ENCODE peak calls at places on chromosomes 16 and 17, in five cellular contexts. One of them, this sample, is unnamed.
A peak's percentile ranks its signal among the peaks of the same experiment; 100 is the strongest.

GRCh38 chr16:3542153-3542550 is 35.1 kb downstream of the NLRC3 start:
- DNase-seq in sigmoid colon: no peak
- DNase-seq in foreskin fibroblast: no peak
- DNase-seq in AG09309: no peak
- DNase-seq in lower lobe of right lung: no peak
- DNase-seq in this sample: no peak

GRCh38 chr17:62871291-62871690 is 63.2 kb upstream of the MARCHF10 start:
- DNase-seq in sigmoid colon: no peak
- DNase-seq in foreskin fibroblast: no peak
- DNase-seq in AG09309: no peak
- DNase-seq in lower lobe of right lung: no peak
- DNase-seq in this sample: peak; percentile 1

GRCh38 chr16:84459517-84459894 is 45.0 kb downstream of the MEAK7 start:
- DNase-seq in sigmoid colon: no peak
- DNase-seq in foreskin fibroblast: no peak
- DNase-seq in AG09309: no peak
- DNase-seq in lower lobe of right lung: no peak
- DNase-seq in this sample: no peak

GRCh38 chr17:40490289-40490853 is 11.1 kb downstream of the TNS4 start:
- DNase-seq in sigmoid colon: peak; percentile 97
- DNase-seq in foreskin fibroblast: peak; percentile 69
- DNase-seq in AG09309: peak; percentile 63
- DNase-seq in lower lobe of right lung: no peak
- DNase-seq in this sample: no peak

GRCh38 chr17:1043601-1044251 is 46.8 kb downstream of the TIMM22 start:
- DNase-seq in sigmoid colon: peak; percentile 81
- DNase-seq in foreskin fibroblast: no peak
- DNase-seq in AG09309: no peak
- DNase-seq in lower lobe of right lung: peak; percentile 47
- DNase-seq in this sample: peak; percentile 93

GRCh38 chr16:77991701-77992100 is 30.6 kb upstream of the CLEC3A start:
- DNase-seq in sigmoid colon: no peak
- DNase-seq in foreskin fibroblast: no peak
- DNase-seq in AG09309: no peak
- DNase-seq in lower lobe of right lung: no peak
- DNase-seq in this sample: no peak

GRCh38 chr17:48484256-48484655 is 46.6 kb downstream of the HOXB1 start:
- DNase-seq in sigmoid colon: no peak
- DNase-seq in foreskin fibroblast: peak; percentile 56
- DNase-seq in AG09309: no peak
- DNase-seq in lower lobe of right lung: no peak
- DNase-seq in this sample: no peak

GRCh38 chr16:87701505-87701921 is 64.3 kb downstream of the KLHDC4 start:
- DNase-seq in sigmoid colon: no peak
- DNase-seq in foreskin fibroblast: no peak
- DNase-seq in AG09309: no peak
- DNase-seq in lower lobe of right lung: no peak
- DNase-seq in this sample: no peak

GRCh38 chr16:48499822-48500440 is 110.0 kb downstream of the N4BP1 start:
- DNase-seq in sigmoid colon: peak; percentile 86
- DNase-seq in foreskin fibroblast: peak; percentile 63
- DNase-seq in AG09309: peak; percentile 80
- DNase-seq in lower lobe of right lung: no peak
- DNase-seq in this sample: no peak

GRCh38 chr16:14300631-14301149 is 229.6 kb downstream of the MRTFB start:
- DNase-seq in sigmoid colon: peak; percentile 92
- DNase-seq in foreskin fibroblast: peak; percentile 81
- DNase-seq in AG09309: peak; percentile 68
- DNase-seq in lower lobe of right lung: peak; percentile 65
- DNase-seq in this sample: peak; percentile 87

GRCh38 chr16:77585379-77585778 is 136.9 kb upstream of the NUDT7 start:
- DNase-seq in sigmoid colon: no peak
- DNase-seq in foreskin fibroblast: no peak
- DNase-seq in AG09309: no peak
- DNase-seq in lower lobe of right lung: no peak
- DNase-seq in this sample: no peak

DNA sequence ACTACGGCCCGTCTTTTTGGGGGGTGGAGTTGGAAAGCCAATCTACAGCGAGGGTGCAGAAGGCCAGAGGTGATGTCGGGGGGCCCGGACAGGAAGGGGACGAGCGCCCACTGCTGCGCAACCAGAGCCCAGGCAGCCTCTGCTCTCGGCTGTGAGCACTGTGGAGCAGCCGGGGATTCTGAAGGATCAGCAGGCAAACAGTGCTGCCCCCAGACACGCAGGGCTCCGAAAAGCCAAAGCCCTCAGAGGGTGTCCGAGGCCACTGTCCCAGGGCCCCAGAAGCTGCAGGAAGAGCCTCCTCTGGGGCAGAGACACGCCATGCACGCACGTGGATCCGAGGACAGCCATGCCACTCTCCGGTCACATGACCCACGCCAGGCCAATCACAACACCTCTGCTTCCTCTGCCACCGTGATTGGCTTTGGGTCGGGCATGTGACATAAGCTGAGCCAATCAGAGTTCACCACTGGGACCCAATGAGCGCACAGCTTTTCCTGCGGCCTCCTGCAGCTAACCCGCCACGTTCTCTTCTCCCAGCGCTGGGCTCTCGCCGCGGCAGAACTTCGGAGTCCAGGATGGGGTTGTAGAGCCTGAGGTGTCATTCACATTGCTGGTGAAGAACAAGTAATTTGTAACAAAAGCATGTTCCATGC is 40.7 kb downstream of the ACTG1 start:
- DNase-seq in sigmoid colon: peak; percentile 97
- DNase-seq in foreskin fibroblast: peak; percentile 95
- DNase-seq in AG09309: peak; percentile 74
- DNase-seq in lower lobe of right lung: no peak
- DNase-seq in this sample: no peak
- TF ChIP-seq CTCF in sigmoid colon: peak; percentile 51
- TF ChIP-seq CTCF in foreskin fibroblast: peak; percentile 61
- TF ChIP-seq CTCF in AG09309: peak; percentile 79
- TF ChIP-seq CTCF in lower lobe of right lung: no peak
- TF ChIP-seq CTCF in this sample: no peak

DNA sequence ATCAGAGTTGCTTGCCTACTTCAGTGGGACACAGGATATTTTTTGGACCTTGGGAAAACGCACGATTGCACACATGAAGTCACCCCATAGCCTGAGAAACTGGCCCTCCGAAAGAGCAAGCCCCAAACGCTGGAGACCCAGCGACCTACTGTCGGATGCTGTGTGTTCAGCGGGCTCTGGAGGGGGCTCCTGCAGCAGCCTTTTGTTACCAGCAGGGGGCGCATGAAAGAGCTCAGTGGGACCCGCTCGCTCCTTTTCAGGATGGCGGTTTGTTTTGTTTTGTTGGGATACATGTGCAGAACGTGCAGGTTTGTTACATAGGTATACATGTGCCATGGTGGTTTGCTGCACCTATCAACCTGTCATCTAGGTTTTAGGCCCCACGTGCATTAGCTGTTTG is 28.4 kb downstream of the MYH3 start:
- DNase-seq in sigmoid colon: no peak
- DNase-seq in foreskin fibroblast: no peak
- DNase-seq in AG09309: no peak
- DNase-seq in lower lobe of right lung: no peak
- DNase-seq in this sample: no peak
- TF ChIP-seq CTCF in sigmoid colon: no peak
- TF ChIP-seq CTCF in foreskin fibroblast: peak; percentile 21
- TF ChIP-seq CTCF in AG09309: peak; percentile 42
- TF ChIP-seq CTCF in lower lobe of right lung: peak; percentile 35
- TF ChIP-seq CTCF in this sample: no peak

GRCh38 chr17:38579934-38580333 is 25.8 kb downstream of the SRCIN1 start:
- DNase-seq in sigmoid colon: no peak
- DNase-seq in foreskin fibroblast: peak; percentile 13
- DNase-seq in AG09309: no peak
- DNase-seq in lower lobe of right lung: peak; percentile 67
- DNase-seq in this sample: no peak
- TF ChIP-seq CTCF in sigmoid colon: no peak
- TF ChIP-seq CTCF in foreskin fibroblast: no peak
- TF ChIP-seq CTCF in AG09309: peak; percentile 5
- TF ChIP-seq CTCF in lower lobe of right lung: no peak
- TF ChIP-seq CTCF in this sample: no peak

GRCh38 chr17:78990349-78991016 is 10.8 kb upstream of the LGALS3BP start:
- DNase-seq in sigmoid colon: peak; percentile 63
- DNase-seq in foreskin fibroblast: no peak
- DNase-seq in AG09309: no peak
- DNase-seq in lower lobe of right lung: peak; percentile 37
- DNase-seq in this sample: no peak

GRCh38 chr17:78988152-78988551 is 8.4 kb upstream of the LGALS3BP start:
- DNase-seq in sigmoid colon: no peak
- DNase-seq in foreskin fibroblast: no peak
- DNase-seq in AG09309: no peak
- DNase-seq in lower lobe of right lung: no peak
- DNase-seq in this sample: no peak

GRCh38 chr17:78981010-78981888 is 1.5 kb upstream of the LGALS3BP start:
- DNase-seq in sigmoid colon: no peak
- DNase-seq in foreskin fibroblast: no peak
- DNase-seq in AG09309: no peak
- DNase-seq in lower lobe of right lung: no peak
- DNase-seq in this sample: no peak

GRCh38 chr17:78985395-78985794 is 5.7 kb upstream of the LGALS3BP start:
- DNase-seq in sigmoid colon: no peak
- DNase-seq in foreskin fibroblast: no peak
- DNase-seq in AG09309: no peak
- DNase-seq in lower lobe of right lung: no peak
- DNase-seq in this sample: no peak

DNA sequence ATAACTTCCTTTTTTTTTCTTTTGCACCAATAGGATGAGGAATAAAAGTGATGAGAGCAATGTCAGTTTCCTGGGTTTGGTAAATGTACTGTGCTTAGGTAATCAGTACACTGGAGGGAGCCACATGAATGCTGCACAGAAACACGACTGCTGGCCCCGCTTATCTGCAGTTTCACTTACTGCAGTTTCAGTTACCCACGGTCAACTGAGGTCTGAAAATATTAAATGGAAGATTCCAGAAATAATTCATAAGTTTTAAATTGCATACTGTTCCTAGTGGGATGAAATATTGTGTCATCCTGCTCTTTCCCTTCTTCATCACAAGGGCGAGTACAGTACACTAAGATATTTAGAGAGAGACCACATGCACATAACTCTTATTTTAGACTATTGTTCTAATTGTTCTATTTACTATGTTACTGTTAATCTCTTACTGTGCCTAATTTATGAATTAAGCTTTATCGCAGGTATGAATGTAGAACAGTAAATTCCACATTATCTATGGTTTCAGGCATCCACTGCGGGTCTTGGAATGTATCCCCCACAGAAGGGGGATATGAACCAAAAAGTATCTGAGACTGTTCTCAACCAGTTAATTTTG is 6.4 kb upstream of the LGALS3BP start:
- DNase-seq in sigmoid colon: no peak
- DNase-seq in foreskin fibroblast: no peak
- DNase-seq in AG09309: no peak
- DNase-seq in lower lobe of right lung: no peak
- DNase-seq in this sample: no peak
- TF ChIP-seq CTCF in sigmoid colon: peak; percentile 27
- TF ChIP-seq CTCF in foreskin fibroblast: peak; percentile 2
- TF ChIP-seq CTCF in AG09309: peak; percentile 34
- TF ChIP-seq CTCF in lower lobe of right lung: peak; percentile 37
- TF ChIP-seq CTCF in this sample: no peak

DNA sequence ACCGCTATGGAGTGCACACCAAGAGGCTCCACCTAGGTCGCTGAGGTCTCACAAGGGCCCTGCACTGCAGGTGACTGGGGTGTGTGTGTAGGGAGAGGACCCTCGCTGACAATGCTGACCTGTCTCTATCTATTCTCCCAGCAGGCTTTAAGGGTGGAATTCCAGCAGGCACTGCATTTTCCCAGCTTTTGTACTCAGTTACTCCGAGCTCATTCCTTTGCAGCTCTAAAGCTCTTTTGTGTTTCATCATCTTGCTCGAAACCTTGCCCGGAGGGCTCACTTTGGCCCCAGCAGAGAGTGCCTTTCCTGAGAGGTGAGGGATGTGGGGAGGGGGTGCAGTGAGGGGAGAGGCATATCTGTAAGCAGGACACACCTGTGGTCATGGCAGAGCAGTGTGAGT is 39.3 kb downstream of the SMPD3 start:
- DNase-seq in sigmoid colon: no peak
- DNase-seq in foreskin fibroblast: no peak
- DNase-seq in AG09309: no peak
- DNase-seq in lower lobe of right lung: peak; percentile 10
- DNase-seq in this sample: no peak
- TF ChIP-seq CTCF in sigmoid colon: no peak
- TF ChIP-seq CTCF in foreskin fibroblast: no peak
- TF ChIP-seq CTCF in AG09309: no peak
- TF ChIP-seq CTCF in lower lobe of right lung: no peak
- TF ChIP-seq CTCF in this sample: no peak

GRCh38 chr17:32941419-32942032 is 13.6 kb downstream of the TMEM98 start:
- DNase-seq in sigmoid colon: no peak
- DNase-seq in foreskin fibroblast: no peak
- DNase-seq in AG09309: no peak
- DNase-seq in lower lobe of right lung: no peak
- DNase-seq in this sample: no peak

GRCh38 chr17:32940706-32941390 is 12.9 kb downstream of the TMEM98 start:
- DNase-seq in sigmoid colon: no peak
- DNase-seq in foreskin fibroblast: no peak
- DNase-seq in AG09309: no peak
- DNase-seq in lower lobe of right lung: no peak
- DNase-seq in this sample: no peak

GRCh38 chr17:32933881-32934280 is 5.9 kb downstream of the TMEM98 start:
- DNase-seq in sigmoid colon: no peak
- DNase-seq in foreskin fibroblast: no peak
- DNase-seq in AG09309: no peak
- DNase-seq in lower lobe of right lung: no peak
- DNase-seq in this sample: no peak

GRCh38 chr17:32936157-32936893 is 8.4 kb downstream of the TMEM98 start:
- DNase-seq in sigmoid colon: no peak
- DNase-seq in foreskin fibroblast: no peak
- DNase-seq in AG09309: no peak
- DNase-seq in lower lobe of right lung: no peak
- DNase-seq in this sample: no peak

DNA sequence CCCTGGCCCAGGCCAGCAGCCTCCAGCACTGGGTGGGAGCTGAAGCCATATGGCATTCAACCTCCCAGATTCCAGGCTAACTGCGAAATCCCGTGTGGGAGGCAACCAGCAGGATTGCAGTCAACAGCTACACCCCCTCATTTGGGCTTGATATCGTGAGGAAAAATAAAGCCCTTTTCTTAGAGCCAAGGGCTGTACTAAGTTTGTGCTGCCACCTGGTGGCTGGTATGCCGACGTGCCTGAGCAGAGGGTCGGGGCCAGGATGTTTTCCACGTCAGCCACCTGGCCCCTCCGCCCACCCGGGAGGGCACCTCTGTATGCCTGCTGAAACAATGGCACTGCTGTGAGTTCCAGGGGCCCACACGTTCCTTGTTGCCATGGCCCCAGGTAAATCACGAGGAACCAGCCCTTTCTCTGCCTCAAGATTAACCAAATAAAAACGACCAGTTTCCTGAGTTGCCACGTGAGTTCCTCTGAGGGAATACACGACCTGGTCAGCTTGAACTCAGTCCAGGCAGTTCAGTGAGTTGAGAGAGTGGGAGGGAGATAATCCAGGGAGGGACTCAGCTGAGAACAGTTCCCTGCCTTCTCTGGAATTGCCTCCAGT is 9.0 kb downstream of the TMEM98 start:
- DNase-seq in sigmoid colon: peak; percentile 79
- DNase-seq in foreskin fibroblast: peak; percentile 41
- DNase-seq in AG09309: peak; percentile 27
- DNase-seq in lower lobe of right lung: peak; percentile 82
- DNase-seq in this sample: no peak
- TF ChIP-seq CTCF in sigmoid colon: peak; percentile 76
- TF ChIP-seq CTCF in foreskin fibroblast: peak; percentile 78
- TF ChIP-seq CTCF in AG09309: peak; percentile 79
- TF ChIP-seq CTCF in lower lobe of right lung: peak; percentile 82
- TF ChIP-seq CTCF in this sample: peak; percentile 63

GRCh38 chr17:58513391-58513912 is 986 bp downstream of the MTMR4 start:
- DNase-seq in sigmoid colon: peak; percentile 59
- DNase-seq in foreskin fibroblast: no peak
- DNase-seq in AG09309: no peak
- DNase-seq in lower lobe of right lung: no peak
- DNase-seq in this sample: no peak
- TF ChIP-seq CTCF in sigmoid colon: no peak
- TF ChIP-seq CTCF in foreskin fibroblast: no peak
- TF ChIP-seq CTCF in AG09309: no peak
- TF ChIP-seq CTCF in lower lobe of right lung: no peak
- TF ChIP-seq CTCF in this sample: no peak